ENCODE peak calls at places on chromosomes 4 and X, in four cellular contexts. F is K562, P is HCT116, M is H1. S is an unnamed sample.

GRCh38 chr4:125482822-125483221 is 168.1 kb downstream of the FAT4 start:
- DNase-seq in P (no peak), M (no peak), F (no peak), S (no peak)

GRCh38 chr4:3399277-3400194 is 42.2 kb upstream of the HGFAC start:
- DNase-seq in F (peak; percentile 69), P (peak; percentile 18), M (no peak), S (no peak)

GRCh38 chr4:97653701-97654100 is 489.6 kb downstream of the STPG2 start:
- DNase-seq in P (no peak), F (no peak), M (no peak), S (no peak)

GRCh38 chrX:29422034-29422433 is 793.3 kb upstream of the MAGEB2 start:
- DNase-seq in F (no peak), P (no peak), M (no peak), S (no peak)

GRCh38 chr4:40908297-40908696 is 158.5 kb downstream of the NSUN7 start:
- DNase-seq in F (no peak), P (peak; percentile 71), M (peak; percentile 9), S (no peak)

GRCh38 chr4:83231620-83232056 is 53.0 kb downstream of the COQ2 start:
- DNase-seq in P (no peak), F (no peak), M (no peak), S (no peak)

GRCh38 chrX:25028726-25029125 is 13.0 kb upstream of the ARX start:
- DNase-seq in M (no peak), P (no peak), F (no peak), S (no peak)

GRCh38 chr4:122129061-122129460 is 23.1 kb upstream of the BLTP1 start:
- DNase-seq in F (no peak), M (no peak), P (no peak), S (no peak)

GRCh38 chr4:168666531-168666930 is 169.7 kb downstream of the PALLD start:
- DNase-seq in P (no peak), F (no peak), M (no peak), S (no peak)

GRCh38 chrX:56764975-56765791 is 36.1 kb downstream of the NBDY start:
- DNase-seq in M (no peak), P (no peak), F (no peak), S (no peak)

GRCh38 chr4:101356928-101357327 is 9.6 kb upstream of the PPP3CA start:
- DNase-seq in F (no peak), P (peak; percentile 73), M (no peak), S (no peak)

DNA sequence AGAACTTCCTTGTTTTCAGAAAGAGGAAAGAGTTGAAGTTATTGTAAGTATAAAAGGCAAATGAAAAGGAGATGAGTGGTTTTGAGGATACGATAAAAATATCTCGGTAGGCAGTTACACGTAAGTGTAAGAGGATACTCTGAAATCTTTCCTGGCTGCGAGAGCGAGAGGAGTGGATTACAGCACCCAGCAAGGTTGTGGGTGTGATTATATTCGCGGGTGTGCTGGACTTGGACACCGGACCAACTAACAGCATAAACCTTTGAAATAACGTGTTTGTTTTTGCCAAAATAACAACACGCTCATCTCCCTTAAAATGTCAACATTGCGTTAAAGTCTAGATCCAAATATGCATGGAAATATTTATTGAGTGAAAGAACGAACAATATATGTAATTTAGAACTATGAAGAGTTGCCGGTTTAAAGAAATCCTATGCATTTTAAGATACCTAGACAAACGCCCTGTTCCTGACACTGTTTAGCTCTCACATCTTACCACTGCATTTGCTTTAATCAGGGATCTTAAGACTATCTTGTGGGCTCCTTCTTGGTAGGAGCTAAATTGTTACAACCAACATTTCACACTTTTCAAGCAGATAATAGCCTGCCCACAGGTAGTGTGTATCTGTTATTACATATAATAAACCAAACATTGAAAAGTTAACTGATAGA is 96.4 kb upstream of the RPS6KA3 start:
- DNase-seq in M (no peak), P (no peak), F (peak; percentile 13), S (no peak)
- H3K4me3 ChIP-seq in M (no peak overlapping the region), P (no peak overlapping the region), F (no peak overlapping the region), S (no peak overlapping the region)

DNA sequence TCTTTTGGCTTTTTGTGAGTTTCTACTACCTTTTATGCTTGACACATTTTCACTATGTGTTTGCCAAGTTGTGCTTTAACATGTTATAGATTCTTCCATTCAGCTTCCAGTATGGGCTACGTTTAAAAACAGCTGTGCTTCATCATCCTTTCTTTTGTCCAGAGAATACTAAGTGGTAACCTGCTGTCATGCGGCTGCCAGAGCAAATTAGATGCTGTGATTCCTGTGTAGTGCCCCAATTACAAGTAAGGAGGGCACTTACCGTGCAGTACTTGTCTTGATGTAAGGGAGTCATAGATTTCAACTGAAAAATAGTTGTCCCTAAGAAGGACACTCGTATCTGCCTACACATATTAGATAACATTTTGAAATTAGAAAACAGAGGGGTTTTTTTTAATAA is 531.8 kb upstream of the GALNTL6 start:
- DNase-seq in F (no peak), M (no peak), P (no peak), S (no peak)
- TF ChIP-seq YY1 in F (no peak), M (no peak), P (no peak), S (no peak)

DNA sequence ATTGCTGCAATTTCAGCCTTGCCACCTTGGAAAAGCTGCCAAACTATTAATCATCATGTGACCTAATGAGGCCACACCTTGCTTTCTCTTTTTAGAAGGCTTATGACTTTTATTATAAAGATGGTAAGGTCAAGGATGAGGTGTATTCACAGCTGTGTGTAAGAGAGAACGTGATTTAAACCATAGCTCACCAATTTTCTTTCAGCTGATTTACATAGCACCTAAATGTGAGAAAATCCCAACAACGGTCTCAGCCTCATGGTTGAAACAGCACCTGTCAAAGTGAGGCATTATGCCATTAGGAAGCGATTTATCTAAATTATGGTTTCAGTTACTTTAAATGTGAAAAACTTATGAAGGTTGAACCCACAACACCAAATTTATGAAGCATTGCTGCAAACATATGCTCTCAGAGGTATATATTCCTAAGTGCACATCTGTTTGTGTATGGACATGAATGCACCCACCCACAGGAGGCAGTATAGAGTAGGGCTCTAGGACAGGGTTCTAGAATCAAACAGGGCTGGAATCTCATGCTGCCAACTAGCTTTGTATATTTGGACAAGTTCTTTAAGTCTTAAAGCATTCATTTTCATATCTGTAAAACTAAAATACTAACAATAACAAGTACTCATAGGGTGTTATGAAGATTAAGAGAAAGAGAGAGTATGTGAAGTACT is 40.7 kb downstream of the ANXA3 start:
- DNase-seq in F (peak; percentile 55), P (no peak), M (no peak), S (peak; percentile 11)
- TF ChIP-seq ZNF274 in F (no peak), P (no peak), M (no peak), S (no peak)

GRCh38 chr4:185020863-185021761 is 2.8 kb downstream of the HELT start:
- DNase-seq in F (no peak), P (no peak), M (no peak), S (no peak)

GRCh38 chr4:185017964-185018772 is at the start of gene HELT:
- DNase-seq in P (no peak), M (no peak), F (no peak), S (no peak)

GRCh38 chr4:185018834-185019450 is 652 bp downstream of the HELT start:
- DNase-seq in M (no peak), F (no peak), P (no peak), S (no peak)

GRCh38 chr4:185020293-185020808 is 2.1 kb downstream of the HELT start:
- DNase-seq in F (no peak), M (no peak), P (no peak), S (no peak)

DNA sequence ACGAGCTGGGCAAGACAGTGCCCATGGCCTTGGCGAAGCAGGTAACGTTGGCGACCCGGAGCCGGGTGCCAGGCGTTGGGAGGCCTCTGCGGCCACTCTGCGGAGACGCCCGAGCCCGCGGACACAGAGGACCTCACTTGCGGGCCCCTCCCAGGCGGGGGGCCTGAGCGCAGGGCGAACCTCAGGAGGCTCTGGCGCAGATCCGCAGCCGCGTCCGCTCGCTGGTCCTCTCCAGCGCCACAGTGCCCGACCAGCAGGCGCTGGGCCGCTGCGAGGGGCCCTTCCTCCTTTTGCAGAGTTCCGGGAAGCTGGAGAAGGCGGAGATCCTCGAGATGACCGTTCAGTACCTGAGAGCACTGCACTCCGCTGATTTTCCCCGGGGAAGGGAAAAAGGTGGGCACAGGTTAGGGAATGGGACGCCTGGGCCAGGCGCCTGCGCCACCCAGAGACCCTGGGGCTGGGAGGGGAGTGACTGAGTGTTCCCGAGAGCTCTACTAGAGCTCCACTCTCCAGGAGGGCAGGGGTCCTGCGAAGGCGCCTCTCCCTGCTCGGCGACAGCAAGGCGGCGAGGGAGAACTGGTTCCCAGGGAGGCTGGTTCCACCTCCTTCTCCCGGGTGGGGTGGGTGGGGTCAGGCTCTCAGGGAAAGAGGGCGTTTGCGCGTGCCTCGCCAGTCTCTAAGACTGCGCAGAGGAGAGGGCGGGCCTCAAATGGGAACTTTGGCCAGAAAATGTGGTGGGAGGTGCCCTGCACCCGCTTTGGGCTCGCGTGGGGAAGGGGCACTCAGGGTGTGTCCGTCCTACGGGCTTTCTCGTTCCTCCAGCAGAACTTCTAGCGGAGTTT is 1.4 kb downstream of the HELT start:
- DNase-seq in F (no peak), M (no peak), P (no peak), S (no peak)
- H3K4me3 ChIP-seq in F (no peak overlapping the region), M (peak overlapping the region; percentile 32), P (no peak overlapping the region), S (peak overlapping the region; percentile 50)

GRCh38 chrX:6226646-6227444 is 1.8 kb downstream of the NLGN4X start:
- DNase-seq in F (no peak), M (no peak), P (no peak), S (no peak)
- TF ChIP-seq YY1 in F (no peak), M (no peak), P (no peak), S (no peak)

GRCh38 chrX:111687305-111687704 is 6.3 kb downstream of the ALG13 start:
- DNase-seq in P (no peak), F (no peak), M (no peak), S (no peak)
- TF ChIP-seq ZNF274 in P (no peak), F (no peak), M (no peak), S (no peak)

GRCh38 chrX:40143987-40144386 is 46.2 kb upstream of the BCOR start:
- DNase-seq in M (no peak), P (no peak), F (no peak), S (no peak)

GRCh38 chrX:40145670-40146470 is 48.1 kb upstream of the BCOR start:
- DNase-seq in M (no peak), F (no peak), P (no peak), S (no peak)

GRCh38 chrX:40143001-40143400 is 45.2 kb upstream of the BCOR start:
- DNase-seq in P (no peak), M (no peak), F (no peak), S (no peak)

GRCh38 chrX:40145001-40145631 is 47.4 kb upstream of the BCOR start:
- DNase-seq in M (no peak), P (no peak), F (no peak), S (no peak)

GRCh38 chrX:40144576-40144975 is 46.8 kb upstream of the BCOR start:
- DNase-seq in F (no peak), P (no peak), M (no peak), S (no peak)
- H3K4me3 ChIP-seq in F (no peak overlapping the region), P (peak overlapping the region; percentile 62), M (peak overlapping the region; percentile 52), S (peak overlapping the region; percentile 58)

GRCh38 chrX:2819345-2820130 is 9.2 kb upstream of the GYG2 start:
- DNase-seq in P (no peak), M (no peak), F (peak; percentile 55), S (no peak)
- TF ChIP-seq YY1 in P (no peak), M (no peak), F (no peak), S (no peak)

DNA sequence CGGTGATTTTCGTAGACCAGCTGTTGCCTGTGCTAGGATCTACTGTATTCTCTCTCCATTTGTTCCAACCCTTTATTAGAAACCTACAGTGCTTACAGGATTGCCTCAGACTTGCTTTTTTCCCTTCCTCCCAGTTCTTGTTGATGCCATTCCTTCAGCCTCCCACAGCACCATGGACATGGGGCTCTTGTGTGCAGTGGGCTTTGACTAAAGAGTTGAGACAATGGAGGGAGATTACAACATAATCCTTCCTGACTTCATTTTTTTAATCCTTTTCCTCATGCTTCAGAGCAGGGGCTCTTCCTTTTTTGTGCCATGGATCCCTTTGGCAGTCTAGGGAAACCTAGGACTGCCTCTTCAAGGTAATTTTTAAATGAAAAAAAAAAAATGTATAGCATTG is 92.1 kb downstream of the BMPR1B start:
- DNase-seq in F (no peak), M (no peak), P (no peak), S (no peak)
- TF ChIP-seq ZNF274 in F (no peak), M (no peak), P (no peak), S (no peak)

S was measured in NT2/D1.